ENCODE peak calls at places on chromosomes 2 and 18, in five cellular contexts. H is fibroblast of lung, B is activated T-cell treated with anti-CD3 and anti-CD28 coated beads for 1 hour, S is naive B cell, M is T-helper 17 cell. Q is an unnamed sample.

GRCh38 chr2:239369631-239370161 is 31.1 kb downstream of the HDAC4 start:
- DNase-seq in H (no peak), M (peak), S (peak), B (peak), Q (no peak)

GRCh38 chr2:69798909-69799526 is 30.4 kb upstream of the GMCL1 start:
- DNase-seq in H (peak), M (no peak), B (no peak), S (no peak), Q (peak)

GRCh38 chr18:6221602-6222014 is 193.1 kb downstream of the L3MBTL4 start:
- DNase-seq in H (peak), S (no peak), B (no peak), M (no peak), Q (no peak)

GRCh38 chr2:135742307-135742838 is 718 bp downstream of the UBXN4 start:
- DNase-seq in M (peak), H (peak), S (peak), B (peak), Q (peak)

GRCh38 chr2:124316875-124317605 is 292.0 kb downstream of the CNTNAP5 start:
- DNase-seq in B (no peak), S (no peak), M (no peak), H (no peak), Q (no peak)

GRCh38 chr2:173741715-173742114 is 223.5 kb downstream of the SP3 start:
- DNase-seq in B (no peak), S (no peak), M (no peak), H (no peak), Q (no peak)

GRCh38 chr2:11155326-11156059 is at the start of gene SLC66A3:
- DNase-seq in H (peak), B (peak), M (no peak), S (no peak), Q (peak)

GRCh38 chr2:235966396-235966795 is 201.8 kb downstream of the GBX2 start:
- DNase-seq in S (no peak), M (no peak), B (no peak), H (no peak), Q (no peak)

GRCh38 chr2:83991992-83992391 is 467.1 kb downstream of the SUCLG1 start:
- DNase-seq in H (no peak), M (no peak), B (no peak), S (no peak), Q (no peak)